ENCODE peak calls at places on chromosomes 4 and X, in eight cellular contexts. B is OCI-M1; W is nephron progenitor cell; T is AG04449; G is ovary; H is CD8-positive, alpha-beta T cell; E is GM04504; N is choroid plexus epithelial cell. X is an unnamed sample.

GRCh38 chrX:311156-312129 is 7.2 kb downstream of the GTPBP6 start:
- DNase-seq in E (no peak), W (no peak), N (no peak), T (no peak), B (no peak), H (no peak), G (no peak), X (no peak)

GRCh38 chr4:26015133-26015651 is 101.2 kb downstream of the SMIM20 start:
- DNase-seq in N (peak), H (no peak), G (no peak), E (peak), W (no peak), B (no peak), T (peak), X (no peak)

GRCh38 chrX:57565198-57565597 is 26.6 kb upstream of the ZXDB start:
- DNase-seq in H (no peak), G (no peak), W (no peak), E (no peak), N (no peak), B (no peak), T (no peak), X (no peak)

GRCh38 chr4:94757192-94758140 is at the start of gene BMPR1B:
- DNase-seq in B (no peak), H (no peak), G (peak), N (peak), T (no peak), E (peak), W (peak), X (no peak)

GRCh38 chrX:47723083-47723482 is 64.1 kb upstream of the UXT start:
- DNase-seq in B (no peak), G (no peak), H (no peak), E (no peak), N (no peak), W (no peak), T (no peak), X (no peak)

GRCh38 chr4:108359130-108359709 is 190.5 kb upstream of the LEF1 start:
- DNase-seq in H (no peak), W (no peak), T (no peak), E (no peak), B (no peak), N (no peak), G (no peak), X (no peak)

GRCh38 chrX:102959471-102959870 is 22.4 kb downstream of the RAB40AL start:
- DNase-seq in B (no peak), E (no peak), W (no peak), T (no peak), H (no peak), N (peak), G (no peak), X (no peak)

GRCh38 chr4:105415281-105415744 is 58.5 kb downstream of the PPA2 start:
- DNase-seq in G (no peak), H (no peak), B (no peak), N (no peak), W (no peak), T (no peak), E (no peak), X (no peak)

GRCh38 chr4:37522996-37523395 is 163.2 kb downstream of the RELL1 start:
- DNase-seq in H (no peak), B (no peak), E (no peak), T (no peak), G (no peak), W (no peak), N (no peak), X (no peak)

GRCh38 chrX:20620301-20620700 is 353.6 kb upstream of the RPS6KA3 start:
- DNase-seq in G (no peak), N (no peak), B (no peak), T (no peak), W (no peak), H (no peak), E (peak), X (no peak)

GRCh38 chr4:176123710-176124407 is 58.2 kb downstream of the WDR17 start:
- DNase-seq in G (no peak), T (no peak), H (no peak), E (peak), B (peak), W (peak), N (peak), X (no peak)

GRCh38 chr4:88008133-88008621 is 742 bp downstream of the PKD2 start:
- DNase-seq in W (peak), H (no peak), G (peak), N (peak), B (peak), T (no peak), E (no peak), X (peak)

GRCh38 chr4:137659431-137659830 is 127.1 kb upstream of the PCDH18 start:
- DNase-seq in E (no peak), B (no peak), T (no peak), G (no peak), N (peak), W (no peak), H (no peak), X (no peak)

GRCh38 chr4:153273736-153274135 is 69.5 kb downstream of the TRIM2 start:
- DNase-seq in N (no peak), E (no peak), W (no peak), B (no peak), T (no peak), G (no peak), H (no peak), X (no peak)

GRCh38 chr4:85611661-85612060 is 136.7 kb downstream of the ARHGAP24 start:
- DNase-seq in N (no peak), T (no peak), H (no peak), E (no peak), B (no peak), W (no peak), G (no peak), X (no peak)

GRCh38 chr4:1360423-1361283 is 13.6 kb downstream of the UVSSA start:
- DNase-seq in W (no peak), G (peak), T (no peak), B (no peak), H (no peak), N (peak), E (peak), X (no peak)

GRCh38 chr4:155818639-155819038 is 47.4 kb downstream of the ASIC5 start:
- DNase-seq in H (no peak), T (no peak), N (peak), B (no peak), G (no peak), E (no peak), W (no peak), X (no peak)

GRCh38 chr4:56575820-56576429 is 70.3 kb downstream of the ARL9 start:
- DNase-seq in N (peak), E (peak), B (peak), T (peak), H (no peak), G (no peak), W (no peak), X (no peak)

GRCh38 chr4:17010426-17011087 is 112.1 kb upstream of the LDB2 start:
- DNase-seq in W (no peak), G (no peak), E (no peak), T (no peak), B (peak), H (no peak), N (no peak), X (no peak)

GRCh38 chr4:26687728-26688127 is 103.8 kb downstream of the TBC1D19 start:
- DNase-seq in G (no peak), B (no peak), N (peak), W (no peak), H (no peak), T (peak), E (peak), X (no peak)

GRCh38 chrX:48474127-48474526 is 1.9 kb upstream of the FTSJ1 start:
- DNase-seq in T (no peak), E (no peak), W (no peak), N (peak), G (no peak), B (peak), H (no peak), X (no peak)

X was measured in hypothalamus.